ENCODE peak calls at places on chromosome 7, in seven cellular contexts. D, Z, O, G, R, M and J are unnamed samples. For H3K4me1 and H3K9me3, the result is how much of the 10 kb centered on the place peaks cover.

GRCh38 chr7:159034988-159035387 is 109.7 kb downstream of the VIPR2 start:
- DNase-seq in D (no peak), Z (no peak), O (no peak), G (no peak), R (no peak), M (no peak), J (no peak)

GRCh38 chr7:48427671-48428070 is 256.4 kb downstream of the ABCA13 start:
- DNase-seq in D (no peak), Z (no peak), O (no peak), G (no peak), R (no peak), M (no peak), J (no peak)

GRCh38 chr7:135858379-135858778 is 109.8 kb upstream of the FAM180A start:
- DNase-seq in D (no peak), Z (no peak), O (no peak), G (no peak), R (no peak), M (no peak), J (no peak)

GRCh38 chr7:6269527-6269926 is 2.9 kb downstream of the CYTH3 start:
- DNase-seq in D (no peak), Z (no peak), O (no peak), G (no peak), R (no peak), M (no peak), J (no peak)

GRCh38 chr7:55020481-55020871 is 1.7 kb downstream of the EGFR start:
- DNase-seq in D (peak), Z (peak), O (no peak), G (no peak), R (peak), M (no peak), J (peak)

GRCh38 chr7:27434729-27435400 is 192.3 kb downstream of the EVX1 start:
- DNase-seq in D (no peak), Z (no peak), O (no peak), G (no peak), R (no peak), M (no peak), J (no peak)

GRCh38 chr7:155807013-155807804 is 5.1 kb downstream of the SHH start:
- DNase-seq in D (no peak), Z (no peak), O (no peak), G (no peak), R (no peak), M (no peak), J (peak)

GRCh38 chr7:2523461-2523905 is 3.9 kb downstream of the LFNG start:
- DNase-seq in D (peak), Z (no peak), O (no peak), G (no peak), R (no peak), M (no peak), J (peak)

GRCh38 chr7:65444211-65444842 is 70.7 kb downstream of the ZNF92 start:
- DNase-seq in D (no peak), Z (no peak), O (no peak), G (no peak), R (no peak), M (no peak), J (no peak)

GRCh38 chr7:128361463-128362441 is at the start of gene PRRT4:
- DNase-seq in D (peak), Z (peak), O (no peak), G (no peak), R (no peak), M (no peak), J (peak)

GRCh38 chr7:1120791-1121190 is 32.9 kb downstream of the GPER1 start:
- DNase-seq in D (peak), Z (no peak), O (no peak), G (no peak), R (no peak), M (no peak), J (no peak)

GRCh38 chr7:155897758-155898386 is 85.6 kb upstream of the SHH start:
- DNase-seq in D (no peak), Z (no peak), O (no peak), G (no peak), R (no peak), M (no peak), J (no peak)

GRCh38 chr7:30869794-30870491 is 41.7 kb upstream of the AQP1 start:
- DNase-seq in D (no peak), Z (peak), O (no peak), G (no peak), R (peak), M (no peak), J (peak)

GRCh38 chr7:2355079-2356008 is 717 bp downstream of the EIF3B start:
- DNase-seq in D (no peak), Z (peak), O (no peak), G (no peak), R (no peak), M (no peak), J (peak)

GRCh38 chr7:129126314-129126713 is 18.2 kb upstream of the TSPAN33 start:
- DNase-seq in D (no peak), Z (no peak), O (no peak), G (no peak), R (no peak), M (no peak), J (no peak)

GRCh38 chr7:133512560-133512959 is 259.7 kb downstream of the EXOC4 start:
- DNase-seq in D (no peak), Z (no peak), O (no peak), G (no peak), R (peak), M (no peak), J (peak)

GRCh38 chr7:148622887-148623585 is 32.5 kb downstream of the C7orf33 start:
- DNase-seq in D (no peak), Z (no peak), O (no peak), G (no peak), R (no peak), M (no peak), J (no peak)

GRCh38 chr7:4931932-4932331 is 27.1 kb downstream of the MMD2 start:
- DNase-seq in D (no peak), Z (no peak), O (no peak), G (no peak), R (no peak), M (no peak), J (no peak)

GRCh38 chr7:32511791-32512190 is 16.5 kb downstream of the AVL9 start:
- DNase-seq in D (no peak), Z (no peak), O (no peak), G (no peak), R (no peak), M (no peak), J (no peak)

GRCh38 chr7:43303740-43304241 is 191.3 kb downstream of the HECW1 start:
- DNase-seq in D (no peak), Z (no peak), O (no peak), G (no peak), R (peak), M (no peak), J (no peak)

GRCh38 chr7:39667354-39667923 is 44.1 kb downstream of the RALA start:
- DNase-seq in D (no peak), Z (no peak), O (no peak), G (no peak), R (no peak), M (no peak), J (no peak)

GRCh38 chr7:149414745-149415390 is 46.0 kb downstream of the ZNF777 start:
- DNase-seq in D (no peak), Z (peak), O (no peak), G (peak), R (peak), M (peak), J (peak)

GRCh38 chr7:50069613-50070012 is 23.4 kb downstream of the ZPBP start:
- DNase-seq in D (peak), Z (peak), O (no peak), G (peak), R (peak), M (no peak), J (peak)

GRCh38 chr7:159104188-159105030 is 40.3 kb downstream of the VIPR2 start:
- DNase-seq in D (peak), Z (no peak), O (no peak), G (no peak), R (no peak), M (no peak), J (peak)

GRCh38 chr7:27103489-27104226 is 1.2 kb upstream of the HOXA2 start:
- DNase-seq in D (no peak), Z (no peak), O (no peak), G (no peak), R (peak), M (no peak), J (no peak)

GRCh38 chr7:82291931-82292330 is 151.6 kb downstream of the CACNA2D1 start:
- DNase-seq in D (no peak), Z (no peak), O (no peak), G (no peak), R (peak), M (no peak), J (no peak)

GRCh38 chr7:29113384-29114102 is 32.8 kb downstream of the CPVL start:
- DNase-seq in D (no peak), Z (no peak), O (no peak), G (no peak), R (peak), M (no peak), J (no peak)

GRCh38 chr7:73941836-73942551 is 81.0 kb downstream of the TMEM270 start:
- DNase-seq in D (no peak), Z (no peak), O (no peak), G (no peak), R (peak), M (no peak), J (no peak)

GRCh38 chr7:3179456-3179855 is 121.6 kb upstream of the SDK1 start:
- DNase-seq in D (peak), Z (no peak), O (no peak), G (no peak), R (no peak), M (no peak), J (no peak)

GRCh38 chr7:52959336-52959735 is 76.1 kb upstream of the POM121L12 start:
- DNase-seq in D (no peak), Z (no peak), O (no peak), G (no peak), R (peak), M (no peak), J (no peak)

GRCh38 chr7:158740013-158740656 is 35.5 kb upstream of the NCAPG2 start:
- DNase-seq in D (no peak), Z (peak), O (no peak), G (no peak), R (peak), M (no peak), J (peak)

GRCh38 chr7:133742709-133743538 is 384.2 kb upstream of the LRGUK start:
- DNase-seq in D (no peak), Z (peak), O (no peak), G (no peak), R (no peak), M (no peak), J (no peak)

GRCh38 chr7:112076309-112076708 is 129.9 kb downstream of the DOCK4 start:
- DNase-seq in D (no peak), Z (no peak), O (no peak), G (no peak), R (no peak), M (no peak), J (no peak)

GRCh38 chr7:28661826-28662225 is 249.5 kb downstream of the CREB5 start:
- DNase-seq in D (no peak), Z (no peak), O (no peak), G (no peak), R (no peak), M (no peak), J (no peak)

GRCh38 chr7:83925860-83926259 is 268.7 kb downstream of the SEMA3A start:
- DNase-seq in D (no peak), Z (no peak), O (no peak), G (no peak), R (no peak), M (no peak), J (no peak)

GRCh38 chr7:455110-455928 is 64.3 kb downstream of the PDGFA start:
- DNase-seq in D (peak), Z (peak), O (peak), G (no peak), R (no peak), M (no peak), J (peak)

GRCh38 chr7:4631664-4632171 is 50.4 kb upstream of the FOXK1 start:
- DNase-seq in D (peak), Z (peak), O (peak), G (peak), R (peak), M (no peak), J (peak)

DNA sequence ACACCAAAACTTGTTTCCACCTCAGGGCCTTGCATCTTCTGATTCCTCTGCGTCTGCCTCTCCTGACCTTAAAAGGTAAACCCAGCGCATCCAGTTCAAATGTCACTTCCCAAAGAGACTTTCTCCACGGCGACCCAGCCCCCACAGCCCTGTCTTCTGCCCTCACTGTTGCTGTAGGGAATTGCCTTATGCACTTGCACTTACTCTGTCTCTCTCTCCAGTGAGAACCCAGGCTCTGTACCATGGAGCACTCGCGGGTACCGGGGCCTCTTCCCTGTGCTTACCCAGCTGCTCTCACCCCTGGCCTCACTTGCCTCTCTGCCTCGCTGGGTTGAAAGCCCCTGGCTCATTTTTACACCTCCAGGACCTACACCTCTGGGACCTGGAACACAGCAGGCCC is 48.4 kb downstream of the AOC1 start:
- DNase-seq in D (no peak), Z (no peak), O (no peak), G (no peak), R (no peak), M (no peak), J (no peak)
- H3K4me1 ChIP-seq in D (under half), Z (under half), O (under half), G (half or more), R (under half), M (under half), J (under half)

DNA sequence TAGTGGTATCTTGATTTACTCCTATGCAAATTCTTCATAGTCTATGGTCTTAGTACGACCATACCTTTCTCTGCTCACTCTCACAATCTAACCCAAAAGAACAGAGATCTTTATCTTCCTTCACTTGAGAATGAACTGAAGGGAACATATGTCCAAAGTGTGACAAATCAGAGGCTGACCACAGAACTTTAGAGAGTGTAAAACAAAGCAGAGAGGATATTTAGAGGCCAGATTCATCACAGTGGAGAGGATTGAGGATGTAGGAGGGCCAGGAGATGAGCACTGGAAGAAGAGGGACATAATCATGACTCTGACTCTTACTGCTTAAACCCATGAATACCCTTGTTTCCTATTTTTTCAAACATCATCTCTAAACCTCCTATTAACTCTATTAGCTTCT is 935.3 kb upstream of the PHF14 start:
- DNase-seq in D (no peak), Z (no peak), O (no peak), G (no peak), R (no peak), M (no peak), J (no peak)
- H3K9me3 ChIP-seq in D (under half), Z (under half), O (under half), G (under half), R (under half), M (under half), J (under half)

GRCh38 chr7:102310414-102310815 is 23.7 kb downstream of the SH2B2 start:
- DNase-seq in D (no peak), Z (no peak), O (no peak), G (no peak), R (no peak), M (no peak), J (no peak)
- H3K4me1 ChIP-seq in D (under half), Z (under half), O (under half), G (under half), R (under half), M (under half), J (under half)

GRCh38 chr7:123327661-123328060 is 127.9 kb upstream of the SLC13A1 start:
- DNase-seq in D (no peak), Z (no peak), O (no peak), G (no peak), R (no peak), M (no peak), J (no peak)
- H3K9me3 ChIP-seq in D (under half), Z (under half), O (under half), G (under half), R (under half), M (under half), J (under half)

DNA sequence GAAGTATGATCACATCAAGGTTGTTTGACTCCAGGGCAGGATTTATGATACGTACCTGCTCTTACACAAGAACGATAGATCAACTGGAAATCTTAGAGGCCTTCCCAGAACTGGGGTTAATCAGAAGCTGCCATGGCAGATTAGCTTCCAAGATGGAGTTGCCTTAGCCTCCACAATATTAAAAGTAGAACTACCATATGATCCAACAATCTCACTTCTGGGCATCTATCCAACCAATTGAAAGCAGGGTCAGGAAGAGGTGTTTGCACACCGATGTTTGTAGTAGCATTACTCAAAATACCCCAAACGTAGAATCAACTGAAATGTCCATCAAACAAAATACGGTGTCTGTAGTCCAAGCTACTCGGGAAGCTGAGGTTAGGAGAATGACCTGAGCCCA is 6.6 kb downstream of the PILRB start:
- DNase-seq in D (no peak), Z (no peak), O (no peak), G (no peak), R (no peak), M (no peak), J (no peak)
- H3K4me1 ChIP-seq in D (under half), Z (under half), O (under half), G (under half), R (under half), M (under half), J (under half)

GRCh38 chr7:17168399-17168798 is 130.1 kb upstream of the AHR start:
- DNase-seq in D (no peak), Z (no peak), O (no peak), G (no peak), R (no peak), M (no peak), J (no peak)
- H3K9me3 ChIP-seq in D (under half), Z (under half), O (under half), G (under half), R (under half), M (under half), J (under half)